ENCODE peak calls at places on chromosome 21, in six cellular contexts. N is upper lobe of right lung, C is thoracic aorta, Y is heart right ventricle, M is left ventricle myocardium inferior, S is uterus. T is an unnamed sample.

GRCh38 chr21:32322103-32322502 is 23.4 kb downstream of the MRAP start:
- DNase-seq in Y (no peak), M (no peak), N (no peak), C (no peak), S (no peak), T (peak)

GRCh38 chr21:33384851-33385331 is 18.3 kb upstream of the IFNGR2 start:
- DNase-seq in N (no peak), S (no peak), C (no peak), Y (no peak), M (no peak), T (no peak)

GRCh38 chr21:45506241-45506817 is 35.9 kb downstream of the SLC19A1 start:
- DNase-seq in N (peak), Y (no peak), S (no peak), M (peak), C (no peak), T (no peak)

GRCh38 chr21:31894441-31894840 is 21.6 kb downstream of the HUNK start:
- DNase-seq in S (no peak), N (no peak), C (no peak), Y (no peak), M (no peak), T (no peak)

GRCh38 chr21:25360593-25360992 is 246.7 kb downstream of the MRPL39 start:
- DNase-seq in M (no peak), Y (no peak), S (no peak), C (no peak), N (no peak), T (no peak)

GRCh38 chr21:39441502-39442475 is 3.8 kb downstream of the LCA5L start:
- DNase-seq in N (no peak), M (no peak), S (no peak), Y (no peak), C (no peak), T (no peak)

GRCh38 chr21:38766987-38767722 is 38.6 kb upstream of the ETS2 start:
- DNase-seq in N (peak), M (no peak), S (no peak), C (no peak), Y (no peak), T (peak)

GRCh38 chr21:41171210-41171609 is 3.2 kb downstream of the BACE2 start:
- DNase-seq in N (peak), M (peak), S (no peak), C (no peak), Y (peak), T (no peak)

GRCh38 chr21:41817228-41817627 is 50.4 kb upstream of the RIPK4 start:
- DNase-seq in M (no peak), S (peak), N (peak), C (no peak), Y (peak), T (peak)

GRCh38 chr21:44761011-44761729 is 40.5 kb downstream of the UBE2G2 start:
- DNase-seq in M (no peak), C (no peak), N (no peak), Y (no peak), S (no peak), T (peak)

GRCh38 chr21:39022035-39022900 is 161.0 kb downstream of the PSMG1 start:
- DNase-seq in S (no peak), N (no peak), Y (no peak), C (no peak), M (no peak), T (no peak)

GRCh38 chr21:32585042-32585710 is at the start of gene TCP10L:
- DNase-seq in Y (no peak), S (no peak), N (no peak), C (no peak), M (no peak), T (no peak)

GRCh38 chr21:33089439-33089838 is 19.5 kb downstream of the OLIG1 start:
- DNase-seq in C (no peak), Y (no peak), M (no peak), N (no peak), S (no peak), T (no peak)

GRCh38 chr21:17925000-17925610 is 105.9 kb upstream of the C21orf91 start:
- DNase-seq in N (no peak), S (peak), M (no peak), C (no peak), Y (peak), T (no peak)

GRCh38 chr21:25080706-25081495 is 526.4 kb downstream of the MRPL39 start:
- DNase-seq in S (no peak), Y (no peak), M (no peak), N (no peak), C (no peak), T (no peak)

GRCh38 chr21:46142581-46143473 is 12.6 kb downstream of the FTCD start:
- DNase-seq in Y (no peak), M (no peak), S (peak), N (no peak), C (no peak), T (no peak)

GRCh38 chr21:45895778-45896370 is 85.7 kb upstream of the COL6A1 start:
- DNase-seq in N (no peak), C (no peak), S (no peak), M (no peak), Y (no peak), T (no peak)

GRCh38 chr21:37631319-37632117 is 264.9 kb downstream of the DYRK1A start:
- DNase-seq in N (no peak), Y (peak), M (no peak), S (no peak), C (no peak), T (no peak)

GRCh38 chr21:39014751-39015150 is 168.5 kb downstream of the PSMG1 start:
- DNase-seq in M (no peak), N (no peak), Y (no peak), C (no peak), S (no peak), T (no peak)

GRCh38 chr21:33831962-33832659 is 83.5 kb downstream of the ATP5PO start:
- DNase-seq in C (no peak), M (no peak), S (no peak), N (no peak), Y (no peak), T (no peak)

GRCh38 chr21:26732442-26733221 is 112.6 kb downstream of the ADAMTS1 start:
- DNase-seq in S (peak), C (no peak), Y (peak), M (no peak), N (peak), T (no peak)

GRCh38 chr21:44930543-44930981 is 9.3 kb upstream of the SLX9 start:
- DNase-seq in C (no peak), S (no peak), M (peak), N (peak), Y (no peak), T (no peak)

GRCh38 chr21:45286671-45287437 is 841 bp downstream of the POFUT2 start:
- DNase-seq in Y (peak), S (no peak), N (peak), M (peak), C (no peak), T (peak)

GRCh38 chr21:39453571-39454179 is 1.9 kb downstream of the SH3BGR start:
- DNase-seq in Y (no peak), N (no peak), S (no peak), M (no peak), C (no peak), T (no peak)

GRCh38 chr21:44723177-44724131 is 12.1 kb upstream of the TSPEAR start:
- DNase-seq in Y (no peak), N (no peak), S (no peak), M (no peak), C (no peak), T (no peak)

GRCh38 chr21:42939581-42940413 is 14.4 kb upstream of the ERVH48-1 start:
- DNase-seq in Y (peak), N (peak), S (peak), C (peak), M (peak), T (peak)

GRCh38 chr21:38067086-38067739 is 151.0 kb upstream of the KCNJ6 start:
- DNase-seq in S (no peak), C (no peak), Y (no peak), M (no peak), N (no peak), T (no peak)

GRCh38 chr21:37452222-37452621 is 85.6 kb downstream of the DYRK1A start:
- DNase-seq in M (peak), C (peak), S (no peak), Y (peak), N (no peak), T (no peak)

GRCh38 chr21:43762303-43763128 is 13.6 kb downstream of the CSTB start:
- DNase-seq in N (no peak), S (no peak), M (no peak), Y (no peak), C (no peak), T (no peak)

GRCh38 chr21:39114871-39115658 is 68.2 kb downstream of the PSMG1 start:
- DNase-seq in M (no peak), S (no peak), C (no peak), N (no peak), Y (no peak), T (no peak)

GRCh38 chr21:44964381-44964780 is 24.6 kb downstream of the SLX9 start:
- DNase-seq in S (no peak), Y (no peak), C (no peak), N (no peak), M (no peak), T (no peak)

GRCh38 chr21:41228492-41228891 is 60.5 kb downstream of the BACE2 start:
- DNase-seq in N (no peak), M (no peak), S (no peak), Y (no peak), C (no peak), T (no peak)

GRCh38 chr21:36700961-36701911 is 2.3 kb downstream of the SIM2 start:
- DNase-seq in C (no peak), N (peak), M (no peak), S (no peak), Y (no peak), T (peak)

GRCh38 chr21:38136201-38136600 is 120.6 kb upstream of the KCNJ15 start:
- DNase-seq in N (no peak), M (no peak), Y (no peak), S (no peak), C (no peak), T (no peak)

GRCh38 chr21:42463861-42464515 is 32.0 kb downstream of the RSPH1 start:
- DNase-seq in N (no peak), C (no peak), S (no peak), Y (peak), M (no peak), T (no peak)

GRCh38 chr21:30408782-30409494 is 13.1 kb downstream of the KRTAP13-1 start:
- DNase-seq in Y (peak), C (no peak), N (peak), S (no peak), M (no peak), T (no peak)
- TF ChIP-seq CTCF in Y (no peak), C (no peak), N (peak), S (no peak), M (peak), T (no peak)

DNA sequence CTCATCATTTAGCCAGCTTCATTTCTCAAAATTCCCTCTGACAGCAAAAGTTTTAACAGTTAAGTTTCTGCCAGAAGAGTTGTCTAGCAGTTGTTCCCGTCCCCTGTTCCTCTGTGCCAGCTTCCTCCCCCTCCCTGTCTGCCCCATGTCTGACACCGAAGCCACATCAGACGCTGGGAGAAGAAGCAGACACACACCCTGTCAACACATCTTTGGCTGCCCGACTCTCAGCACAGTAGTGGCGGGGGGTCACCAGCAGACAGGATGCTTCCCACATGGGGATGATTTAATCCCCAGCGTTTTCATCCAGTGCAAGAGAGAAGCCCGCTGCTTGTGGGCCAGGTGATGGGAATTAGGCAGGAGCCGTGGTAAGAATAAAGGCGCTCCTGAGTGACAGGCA is 379.4 kb upstream of the RUNX1 start:
- DNase-seq in C (no peak), N (peak), Y (peak), S (no peak), M (peak), T (peak)
- H3K27ac ChIP-seq in C (peak), N (peak), Y (no peak), S (no peak), M (peak), T (no peak)

DNA sequence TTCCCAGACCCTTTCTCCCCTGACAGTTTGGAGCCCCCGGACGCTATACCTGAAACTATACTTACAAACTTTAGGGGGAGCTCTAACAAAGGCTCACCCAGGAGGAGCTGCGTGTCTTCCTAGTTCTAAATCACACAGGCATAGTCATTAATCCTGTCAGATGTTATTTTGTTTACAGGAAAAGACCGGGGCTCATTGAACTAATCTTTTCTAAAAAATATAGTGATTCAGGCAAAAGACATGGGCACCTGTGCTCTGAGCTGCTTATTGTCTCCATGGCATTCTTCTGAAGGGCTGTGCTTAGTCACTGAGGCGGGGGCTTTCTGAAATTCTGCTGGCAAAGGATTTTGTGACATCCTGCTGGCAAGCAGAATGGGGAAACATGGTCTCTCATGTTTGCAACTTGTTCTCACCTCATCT is 1577.0 kb downstream of the NCAM2 start:
- DNase-seq in M (no peak), Y (no peak), C (no peak), N (no peak), S (no peak), T (no peak)
- TF ChIP-seq CTCF in M (peak), Y (no peak), C (no peak), N (peak), S (no peak), T (no peak)

DNA sequence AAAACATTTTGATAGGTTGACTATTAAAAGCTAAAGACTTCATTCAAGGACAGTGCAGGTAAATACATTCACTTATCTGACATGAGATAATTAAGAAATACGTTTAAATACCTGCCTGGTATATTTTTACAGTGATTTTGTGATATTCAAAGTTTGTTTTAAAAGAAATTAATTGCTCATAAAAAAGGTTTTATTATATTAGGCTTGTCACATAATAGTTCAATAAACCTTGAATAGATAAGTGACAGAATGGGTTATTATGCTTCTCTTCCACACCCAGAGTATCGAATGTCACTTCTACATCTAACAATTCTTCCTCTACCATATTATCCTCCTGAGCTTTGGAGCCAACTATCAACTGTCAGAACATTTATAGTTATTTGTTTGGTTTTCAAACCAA is 60.0 kb downstream of the LTN1 start:
- DNase-seq in Y (no peak), S (no peak), C (no peak), M (no peak), N (no peak), T (no peak)
- H3K27ac ChIP-seq in Y (no peak), S (no peak), C (no peak), M (no peak), N (no peak), T (no peak)

DNA sequence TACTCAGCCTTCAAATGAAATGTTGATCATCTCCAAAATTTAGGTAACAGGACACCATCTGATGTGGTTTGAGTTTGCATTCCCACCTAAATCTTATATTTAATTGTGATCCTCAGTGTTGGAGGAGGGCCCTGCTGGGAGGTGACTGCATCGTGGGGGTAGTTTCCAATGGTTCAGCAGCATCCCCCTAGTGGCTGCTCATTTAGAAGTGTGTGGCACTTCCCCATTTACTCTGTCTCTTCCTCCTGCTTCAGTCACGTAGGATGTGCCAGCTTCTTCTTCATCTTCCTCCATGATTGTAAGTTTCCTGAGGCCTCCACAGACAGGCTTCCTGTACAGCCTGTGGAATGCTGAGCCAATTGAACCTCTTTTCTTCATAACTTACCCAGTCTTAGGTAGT is 731.2 kb downstream of the USP25 start:
- DNase-seq in S (no peak), C (no peak), N (no peak), M (no peak), Y (no peak), T (no peak)
- TF ChIP-seq CTCF in S (no peak), C (no peak), N (no peak), M (no peak), Y (no peak), T (no peak)

GRCh38 chr21:35394049-35394448 is 344.9 kb upstream of the RUNX1 start:
- DNase-seq in S (no peak), Y (no peak), C (no peak), M (no peak), N (no peak), T (no peak)
- H3K27ac ChIP-seq in S (no peak), Y (no peak), C (no peak), M (no peak), N (no peak), T (no peak)